ENCODE peak calls at places on chromosome 11, in six cellular contexts. F is skeletal muscle cell; K is activated CD4-positive, alpha-beta T cell treated with anti-CD3 and anti-CD28 coated beads for 48 hours; M is globus pallidus; Z is T-helper 2 cell; P is GM12891. O is an unnamed sample.

GRCh38 chr11:131889146-131889577 is 518.7 kb downstream of the NTM start:
- DNase-seq in P (no peak), F (peak; percentile 55), Z (no peak), M (no peak), K (no peak), O (no peak)

GRCh38 chr11:77886401-77886800 is 65.5 kb downstream of the AAMDC start:
- DNase-seq in P (no peak), F (no peak), Z (no peak), K (no peak), M (no peak), O (no peak)

GRCh38 chr11:5380740-5381342 is 2.8 kb upstream of the OR51M1 start:
- DNase-seq in P (peak; percentile 17), K (peak; percentile 51), M (peak; percentile 22), Z (no peak), F (peak; percentile 24), O (peak; percentile 12)

GRCh38 chr11:7986768-7987559 is at the start of gene EIF3F:
- DNase-seq in M (peak; percentile 99), P (peak; percentile 77), F (peak; percentile 98), Z (peak; percentile 83), K (peak; percentile 91), O (peak; percentile 94)

GRCh38 chr11:108929241-108929640 is 264.4 kb downstream of the DDX10 start:
- DNase-seq in Z (no peak), P (no peak), F (peak; percentile 94), K (no peak), M (no peak), O (no peak)

GRCh38 chr11:85827768-85828639 is 17.1 kb upstream of the SYTL2 start:
- DNase-seq in M (no peak), P (no peak), K (no peak), Z (no peak), F (peak; percentile 67), O (no peak)

GRCh38 chr11:112345708-112346107 is 85.0 kb upstream of the PLET1 start:
- DNase-seq in M (no peak), Z (no peak), P (no peak), F (no peak), K (no peak), O (no peak)

GRCh38 chr11:21622995-21623394 is 569.9 kb upstream of the ANO5 start:
- DNase-seq in K (no peak), M (no peak), P (no peak), Z (no peak), F (no peak), O (no peak)

O was measured in cerebellum.